ENCODE peak calls at places on chromosomes 5 and 9, in ten cellular contexts. T, C, S, E, L, A, P, U, Y and O are unnamed samples.

GRCh38 chr5:80437326-80437725 is 29.5 kb downstream of the ZFYVE16 start:
- DNase-seq in T (no peak), C (no peak), S (no peak), E (no peak), L (no peak), A (no peak), P (no peak), U (no peak), Y (no peak), O (no peak)

GRCh38 chr9:129676970-129677369 is 11.5 kb downstream of the PRRX2 start:
- DNase-seq in T (no peak), C (no peak), S (peak), E (no peak), L (no peak), A (no peak), P (peak), U (no peak), Y (no peak), O (no peak)

GRCh38 chr5:168656633-168657032 is 77.5 kb upstream of the PANK3 start:
- DNase-seq in T (no peak), C (peak), S (peak), E (no peak), L (no peak), A (no peak), P (peak), U (no peak), Y (peak), O (peak)

GRCh38 chr9:34318163-34318790 is 10.8 kb downstream of the KIF24 start:
- DNase-seq in T (no peak), C (no peak), S (no peak), E (no peak), L (no peak), A (no peak), P (no peak), U (no peak), Y (no peak), O (no peak)

GRCh38 chr9:114893622-114894021 is 36.8 kb downstream of the TNFSF8 start:
- DNase-seq in T (no peak), C (peak), S (peak), E (no peak), L (no peak), A (no peak), P (peak), U (no peak), Y (no peak), O (no peak)

GRCh38 chr9:14752271-14752670 is 29.7 kb upstream of the CER1 start:
- DNase-seq in T (no peak), C (no peak), S (no peak), E (no peak), L (no peak), A (no peak), P (no peak), U (no peak), Y (no peak), O (no peak)

GRCh38 chr9:89522261-89522978 is 24.5 kb upstream of the SEMA4D start:
- DNase-seq in T (no peak), C (no peak), S (no peak), E (no peak), L (peak), A (no peak), P (no peak), U (peak), Y (no peak), O (no peak)

GRCh38 chr5:173614591-173614990 is 1.9 kb downstream of the BOD1 start:
- DNase-seq in T (no peak), C (no peak), S (no peak), E (no peak), L (no peak), A (no peak), P (no peak), U (no peak), Y (no peak), O (no peak)

GRCh38 chr5:107425541-107426031 is 245.2 kb downstream of the EFNA5 start:
- DNase-seq in T (peak), C (peak), S (peak), E (no peak), L (no peak), A (no peak), P (peak), U (no peak), Y (peak), O (peak)

GRCh38 chr9:93713716-93714115 is 137.3 kb downstream of the PHF2 start:
- DNase-seq in T (no peak), C (no peak), S (no peak), E (no peak), L (no peak), A (no peak), P (no peak), U (no peak), Y (no peak), O (no peak)

GRCh38 chr9:98157372-98157771 is 35.1 kb downstream of the CORO2A start:
- DNase-seq in T (no peak), C (no peak), S (no peak), E (no peak), L (no peak), A (no peak), P (no peak), U (no peak), Y (no peak), O (no peak)

GRCh38 chr5:124888050-124888506 is 141.6 kb upstream of the ZNF608 start:
- DNase-seq in T (no peak), C (no peak), S (no peak), E (no peak), L (no peak), A (peak), P (no peak), U (no peak), Y (no peak), O (no peak)

GRCh38 chr9:89254773-89255125 is 56.2 kb upstream of the CKS2 start:
- DNase-seq in T (no peak), C (no peak), S (no peak), E (no peak), L (no peak), A (no peak), P (no peak), U (no peak), Y (no peak), O (no peak)

GRCh38 chr5:137292461-137293025 is 206.6 kb downstream of the SPOCK1 start:
- DNase-seq in T (no peak), C (no peak), S (no peak), E (no peak), L (no peak), A (no peak), P (no peak), U (no peak), Y (no peak), O (no peak)

GRCh38 chr5:36414869-36415282 is 113.2 kb upstream of the RANBP3L start:
- DNase-seq in T (no peak), C (peak), S (peak), E (no peak), L (no peak), A (peak), P (peak), U (no peak), Y (no peak), O (no peak)

GRCh38 chr5:111733571-111733970 is 23.4 kb downstream of the NREP start:
- DNase-seq in T (no peak), C (no peak), S (no peak), E (no peak), L (no peak), A (no peak), P (no peak), U (no peak), Y (no peak), O (no peak)

GRCh38 chr9:13993482-13994267 is 320.3 kb downstream of the NFIB start:
- DNase-seq in T (no peak), C (no peak), S (peak), E (no peak), L (no peak), A (no peak), P (no peak), U (no peak), Y (no peak), O (no peak)

GRCh38 chr9:127004946-127005769 is 90.6 kb downstream of the RALGPS1 start:
- DNase-seq in T (no peak), C (peak), S (peak), E (no peak), L (peak), A (no peak), P (peak), U (no peak), Y (no peak), O (no peak)

GRCh38 chr5:472076-472655 is 29.2 kb downstream of the EXOC3 start:
- DNase-seq in T (no peak), C (peak), S (peak), E (peak), L (no peak), A (no peak), P (peak), U (peak), Y (no peak), O (no peak)

GRCh38 chr5:151214614-151215545 is 9.0 kb downstream of the CCDC69 start:
- DNase-seq in T (no peak), C (no peak), S (no peak), E (no peak), L (peak), A (no peak), P (no peak), U (peak), Y (no peak), O (no peak)

GRCh38 chr5:36156124-36156601 is 4.3 kb downstream of the SKP2 start:
- DNase-seq in T (no peak), C (peak), S (no peak), E (no peak), L (no peak), A (no peak), P (peak), U (no peak), Y (no peak), O (peak)

GRCh38 chr5:147098233-147098790 is 136.5 kb upstream of the STK32A start:
- DNase-seq in T (no peak), C (peak), S (peak), E (no peak), L (no peak), A (peak), P (peak), U (no peak), Y (peak), O (no peak)

GRCh38 chr9:93681316-93682154 is 105.2 kb downstream of the PHF2 start:
- DNase-seq in T (no peak), C (no peak), S (no peak), E (peak), L (no peak), A (no peak), P (no peak), U (peak), Y (no peak), O (no peak)

GRCh38 chr5:137837741-137838389 is 29.8 kb upstream of the MYOT start:
- DNase-seq in T (no peak), C (peak), S (no peak), E (no peak), L (no peak), A (no peak), P (peak), U (no peak), Y (no peak), O (no peak)

GRCh38 chr9:94804917-94805544 is 78.5 kb downstream of the AOPEP start:
- DNase-seq in T (no peak), C (peak), S (no peak), E (no peak), L (no peak), A (no peak), P (no peak), U (no peak), Y (no peak), O (no peak)

GRCh38 chr5:17860660-17861315 is 226.5 kb downstream of the TAF11L14 start:
- DNase-seq in T (no peak), C (peak), S (peak), E (no peak), L (no peak), A (no peak), P (no peak), U (no peak), Y (no peak), O (no peak)

GRCh38 chr5:59660737-59661136 is 232.8 kb downstream of the PDE4D start:
- DNase-seq in T (no peak), C (no peak), S (peak), E (no peak), L (no peak), A (peak), P (peak), U (no peak), Y (no peak), O (no peak)

GRCh38 chr5:119470851-119471451 is 18.7 kb downstream of the HSD17B4 start:
- DNase-seq in T (no peak), C (peak), S (peak), E (no peak), L (no peak), A (peak), P (peak), U (no peak), Y (no peak), O (no peak)

GRCh38 chr5:137672001-137672400 is 63.9 kb downstream of the KLHL3 start:
- DNase-seq in T (no peak), C (no peak), S (no peak), E (no peak), L (no peak), A (no peak), P (no peak), U (no peak), Y (no peak), O (no peak)

GRCh38 chr5:59272744-59273427 is 620.6 kb downstream of the PDE4D start:
- DNase-seq in T (no peak), C (no peak), S (no peak), E (no peak), L (no peak), A (no peak), P (no peak), U (no peak), Y (no peak), O (no peak)

GRCh38 chr9:78568774-78569173 is 271.8 kb downstream of the PSAT1 start:
- DNase-seq in T (no peak), C (no peak), S (no peak), E (no peak), L (no peak), A (no peak), P (no peak), U (no peak), Y (no peak), O (no peak)

DNA sequence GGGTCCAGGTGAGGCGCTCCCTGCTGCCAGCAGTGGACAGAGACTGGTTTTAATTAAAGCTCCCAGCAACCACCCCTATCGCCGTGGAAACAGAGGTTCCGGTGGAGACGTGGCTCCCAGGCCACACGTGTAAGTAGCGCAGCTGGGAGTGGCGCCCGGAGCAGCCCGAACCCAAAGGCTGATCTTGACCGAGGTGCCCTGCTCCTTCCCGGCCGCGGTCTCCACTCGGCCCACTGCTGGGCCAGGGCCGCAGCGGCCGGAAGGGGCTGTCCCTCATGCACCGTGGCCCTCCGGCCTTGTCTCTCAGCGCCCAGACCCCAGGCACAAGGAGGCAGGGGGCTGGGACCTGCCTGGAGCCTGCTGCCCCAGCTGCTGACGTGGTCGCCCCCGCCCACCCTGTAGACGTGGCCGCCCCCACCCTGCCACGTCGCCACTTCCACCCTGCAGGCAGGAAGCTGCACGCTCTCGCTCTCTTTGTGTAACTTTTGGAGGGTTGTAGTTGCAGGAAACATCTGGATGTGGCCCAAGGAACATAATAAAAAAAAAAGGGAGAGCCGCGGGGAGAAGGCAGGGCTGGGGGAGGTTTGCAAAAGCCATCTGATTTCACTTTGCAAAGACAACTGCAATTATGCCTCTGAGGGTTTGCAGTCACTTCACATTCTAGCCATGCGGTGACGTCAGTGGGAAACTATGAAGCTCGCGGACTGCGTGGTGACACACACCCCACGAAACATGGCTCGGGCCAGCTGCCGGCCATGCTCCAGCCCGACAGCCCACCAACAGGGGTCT is 129.9 kb downstream of the RXRA start:
- DNase-seq in T (no peak), C (peak), S (peak), E (no peak), L (no peak), A (no peak), P (peak), U (peak), Y (peak), O (peak)
- H3K4me3 ChIP-seq in T (no peak), C (no peak), S (no peak), E (peak), L (no peak), A (no peak), P (peak), U (peak), Y (peak), O (peak)

GRCh38 chr5:106415541-106415940 is 1255.2 kb downstream of the EFNA5 start:
- DNase-seq in T (no peak), C (peak), S (peak), E (no peak), L (no peak), A (no peak), P (peak), U (no peak), Y (peak), O (peak)
- TF ChIP-seq CTCF in T (no peak), C (no peak), S (no peak), E (no peak), L (no peak), A (no peak), P (no peak), U (no peak), Y (no peak), O (no peak)

DNA sequence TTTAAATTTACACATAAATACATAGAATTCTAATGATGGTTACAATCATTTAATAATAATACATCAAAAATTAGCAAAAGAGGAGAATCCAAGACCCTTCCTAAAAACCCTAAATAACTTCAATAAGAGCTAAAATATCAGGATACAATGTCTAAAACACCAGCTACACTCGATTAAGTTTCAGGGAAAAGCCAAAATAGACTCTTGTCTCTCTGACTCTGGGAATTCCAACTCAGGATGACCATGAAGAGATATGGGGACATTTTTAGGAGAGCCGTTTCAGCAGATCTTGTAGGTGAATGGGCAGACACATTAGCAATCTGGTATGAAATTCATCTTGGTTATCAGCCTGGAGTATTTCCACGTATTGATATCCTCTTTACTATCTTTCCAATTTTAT is 193.3 kb upstream of the NR3C1 start:
- DNase-seq in T (no peak), C (no peak), S (no peak), E (no peak), L (no peak), A (no peak), P (no peak), U (no peak), Y (no peak), O (no peak)
- H3K4me3 ChIP-seq in T (no peak), C (no peak), S (no peak), E (no peak), L (no peak), A (no peak), P (no peak), U (no peak), Y (no peak), O (no peak)

GRCh38 chr5:52786937-52787599 is 648 bp upstream of the ITGA1 start:
- DNase-seq in T (no peak), C (no peak), S (peak), E (no peak), L (no peak), A (peak), P (peak), U (no peak), Y (no peak), O (no peak)

GRCh38 chr5:52789378-52789777 is 1.7 kb downstream of the ITGA1 start:
- DNase-seq in T (no peak), C (no peak), S (no peak), E (no peak), L (no peak), A (no peak), P (no peak), U (no peak), Y (no peak), O (no peak)

GRCh38 chr5:52788505-52788821 is 747 bp downstream of the ITGA1 start:
- DNase-seq in T (no peak), C (no peak), S (no peak), E (no peak), L (no peak), A (no peak), P (no peak), U (no peak), Y (no peak), O (no peak)

GRCh38 chr5:52786391-52786790 is 1.3 kb upstream of the ITGA1 start:
- DNase-seq in T (no peak), C (no peak), S (no peak), E (no peak), L (no peak), A (no peak), P (no peak), U (no peak), Y (no peak), O (no peak)

GRCh38 chr5:52787600-52788504 is at the start of the genes ITGA1 and PELO:
- DNase-seq in T (no peak), C (peak), S (peak), E (no peak), L (no peak), A (peak), P (peak), U (peak), Y (no peak), O (no peak)
- TF ChIP-seq CTCF in T (peak), C (peak), S (no peak), E (no peak), L (no peak), A (peak), P (no peak), U (peak), Y (peak), O (peak)

GRCh38 chr5:134437340-134438267 is 25.9 kb upstream of the CDKN2AIPNL start:
- DNase-seq in T (no peak), C (peak), S (peak), E (no peak), L (no peak), A (no peak), P (peak), U (peak), Y (no peak), O (no peak)

GRCh38 chr5:134435525-134435924 is 23.8 kb upstream of the CDKN2AIPNL start:
- DNase-seq in T (no peak), C (peak), S (peak), E (no peak), L (no peak), A (no peak), P (peak), U (peak), Y (no peak), O (no peak)

GRCh38 chr5:134438641-134439621 is 27.2 kb upstream of the CDKN2AIPNL start:
- DNase-seq in T (no peak), C (peak), S (peak), E (no peak), L (no peak), A (peak), P (peak), U (peak), Y (peak), O (peak)

GRCh38 chr5:134438268-134438622 is 26.6 kb upstream of the CDKN2AIPNL start:
- DNase-seq in T (no peak), C (peak), S (peak), E (no peak), L (no peak), A (no peak), P (peak), U (peak), Y (peak), O (peak)

GRCh38 chr5:134436523-134437339 is 25.1 kb upstream of the CDKN2AIPNL start:
- DNase-seq in T (no peak), C (peak), S (peak), E (peak), L (peak), A (no peak), P (peak), U (peak), Y (peak), O (peak)
- H3K4me3 ChIP-seq in T (peak), C (no peak), S (no peak), E (no peak), L (no peak), A (no peak), P (no peak), U (no peak), Y (no peak), O (peak)

DNA sequence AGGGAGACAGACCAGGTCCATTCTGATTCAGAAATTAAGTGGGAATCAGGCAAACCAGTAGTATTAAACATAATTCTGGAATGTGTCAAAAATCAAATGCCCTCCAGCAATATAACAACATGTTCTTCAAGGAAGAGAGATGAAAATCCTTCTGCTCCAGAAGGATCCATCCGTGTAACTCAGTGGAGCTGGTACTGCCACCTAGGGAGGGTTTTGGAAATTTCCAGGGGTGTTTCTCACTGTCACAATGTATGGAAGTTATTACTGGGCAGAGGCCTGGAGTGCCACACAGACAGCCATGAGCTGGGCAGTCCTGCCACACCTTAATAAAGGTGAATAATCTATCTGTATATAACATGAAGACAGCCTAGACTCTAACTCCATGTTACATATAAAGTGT is 87.5 kb downstream of the TTLL11 start:
- DNase-seq in T (no peak), C (peak), S (no peak), E (no peak), L (no peak), A (peak), P (peak), U (no peak), Y (no peak), O (no peak)
- TF ChIP-seq CTCF in T (peak), C (peak), S (peak), E (peak), L (no peak), A (peak), P (peak), U (no peak), Y (peak), O (peak)